ENCODE peak calls at places on chromosomes 11 and 22, in ten cellular contexts. One of them, this sample, is unnamed.

GRCh38 chr11:35111171-35112055 is 27.6 kb upstream of the CD44 start:
- DNase-seq in AG04450: peak; percentile 55
- DNase-seq in SJSA1: peak; percentile 36
- DNase-seq in dorsolateral prefrontal cortex: no peak
- DNase-seq in OCI-LY7: no peak
- DNase-seq in CD8-positive, alpha-beta T cell: no peak
- DNase-seq in neuronal stem cell: no peak
- DNase-seq in substantia nigra: no peak
- DNase-seq in mammary epithelial cell: peak; percentile 99
- DNase-seq in CD8-positive, alpha-beta memory T cell: no peak
- DNase-seq in this sample: no peak

GRCh38 chr11:93054881-93055280 is 85.4 kb downstream of the MTNR1B start:
- DNase-seq in AG04450: peak; percentile 91
- DNase-seq in substantia nigra: no peak
- DNase-seq in dorsolateral prefrontal cortex: no peak
- DNase-seq in mammary epithelial cell: peak; percentile 97
- DNase-seq in CD8-positive, alpha-beta T cell: no peak
- DNase-seq in neuronal stem cell: no peak
- DNase-seq in CD8-positive, alpha-beta memory T cell: no peak
- DNase-seq in OCI-LY7: no peak
- DNase-seq in SJSA1: peak; percentile 83
- DNase-seq in this sample: no peak

GRCh38 chr11:71301858-71302533 is 49.6 kb upstream of the SHANK2 start:
- DNase-seq in CD8-positive, alpha-beta T cell: no peak
- DNase-seq in neuronal stem cell: no peak
- DNase-seq in substantia nigra: no peak
- DNase-seq in AG04450: no peak
- DNase-seq in OCI-LY7: no peak
- DNase-seq in mammary epithelial cell: no peak
- DNase-seq in dorsolateral prefrontal cortex: no peak
- DNase-seq in SJSA1: no peak
- DNase-seq in CD8-positive, alpha-beta memory T cell: no peak
- DNase-seq in this sample: no peak

GRCh38 chr11:97683733-97684132 is 1293.9 kb downstream of the JRKL start:
- DNase-seq in neuronal stem cell: no peak
- DNase-seq in OCI-LY7: no peak
- DNase-seq in CD8-positive, alpha-beta memory T cell: no peak
- DNase-seq in mammary epithelial cell: peak; percentile 56
- DNase-seq in CD8-positive, alpha-beta T cell: no peak
- DNase-seq in dorsolateral prefrontal cortex: no peak
- DNase-seq in AG04450: no peak
- DNase-seq in SJSA1: no peak
- DNase-seq in substantia nigra: no peak
- DNase-seq in this sample: no peak

GRCh38 chr11:6404341-6405038 is 14.2 kb downstream of the SMPD1 start:
- DNase-seq in CD8-positive, alpha-beta T cell: peak; percentile 28
- DNase-seq in dorsolateral prefrontal cortex: peak; percentile 71
- DNase-seq in neuronal stem cell: no peak
- DNase-seq in CD8-positive, alpha-beta memory T cell: peak; percentile 71
- DNase-seq in OCI-LY7: no peak
- DNase-seq in SJSA1: no peak
- DNase-seq in substantia nigra: peak; percentile 41
- DNase-seq in AG04450: no peak
- DNase-seq in mammary epithelial cell: no peak
- DNase-seq in this sample: peak; percentile 38

GRCh38 chr11:94675788-94676187 is 92.4 kb upstream of the AMOTL1 start:
- DNase-seq in CD8-positive, alpha-beta memory T cell: no peak
- DNase-seq in AG04450: no peak
- DNase-seq in OCI-LY7: no peak
- DNase-seq in CD8-positive, alpha-beta T cell: no peak
- DNase-seq in substantia nigra: no peak
- DNase-seq in neuronal stem cell: no peak
- DNase-seq in dorsolateral prefrontal cortex: no peak
- DNase-seq in mammary epithelial cell: peak; percentile 17
- DNase-seq in SJSA1: no peak
- DNase-seq in this sample: no peak

GRCh38 chr22:46592390-46592872 is 27.8 kb upstream of the GRAMD4 start:
- DNase-seq in neuronal stem cell: no peak
- DNase-seq in mammary epithelial cell: peak; percentile 67
- DNase-seq in SJSA1: peak; percentile 63
- DNase-seq in dorsolateral prefrontal cortex: no peak
- DNase-seq in CD8-positive, alpha-beta T cell: peak; percentile 36
- DNase-seq in AG04450: peak; percentile 13
- DNase-seq in OCI-LY7: peak; percentile 82
- DNase-seq in CD8-positive, alpha-beta memory T cell: peak; percentile 49
- DNase-seq in substantia nigra: no peak
- DNase-seq in this sample: peak; percentile 72

GRCh38 chr11:94583885-94584500 is 16.8 kb downstream of the PIWIL4 start:
- DNase-seq in OCI-LY7: no peak
- DNase-seq in CD8-positive, alpha-beta memory T cell: no peak
- DNase-seq in neuronal stem cell: no peak
- DNase-seq in dorsolateral prefrontal cortex: no peak
- DNase-seq in substantia nigra: no peak
- DNase-seq in SJSA1: no peak
- DNase-seq in CD8-positive, alpha-beta T cell: no peak
- DNase-seq in mammary epithelial cell: peak; percentile 56
- DNase-seq in AG04450: no peak
- DNase-seq in this sample: no peak

DNA sequence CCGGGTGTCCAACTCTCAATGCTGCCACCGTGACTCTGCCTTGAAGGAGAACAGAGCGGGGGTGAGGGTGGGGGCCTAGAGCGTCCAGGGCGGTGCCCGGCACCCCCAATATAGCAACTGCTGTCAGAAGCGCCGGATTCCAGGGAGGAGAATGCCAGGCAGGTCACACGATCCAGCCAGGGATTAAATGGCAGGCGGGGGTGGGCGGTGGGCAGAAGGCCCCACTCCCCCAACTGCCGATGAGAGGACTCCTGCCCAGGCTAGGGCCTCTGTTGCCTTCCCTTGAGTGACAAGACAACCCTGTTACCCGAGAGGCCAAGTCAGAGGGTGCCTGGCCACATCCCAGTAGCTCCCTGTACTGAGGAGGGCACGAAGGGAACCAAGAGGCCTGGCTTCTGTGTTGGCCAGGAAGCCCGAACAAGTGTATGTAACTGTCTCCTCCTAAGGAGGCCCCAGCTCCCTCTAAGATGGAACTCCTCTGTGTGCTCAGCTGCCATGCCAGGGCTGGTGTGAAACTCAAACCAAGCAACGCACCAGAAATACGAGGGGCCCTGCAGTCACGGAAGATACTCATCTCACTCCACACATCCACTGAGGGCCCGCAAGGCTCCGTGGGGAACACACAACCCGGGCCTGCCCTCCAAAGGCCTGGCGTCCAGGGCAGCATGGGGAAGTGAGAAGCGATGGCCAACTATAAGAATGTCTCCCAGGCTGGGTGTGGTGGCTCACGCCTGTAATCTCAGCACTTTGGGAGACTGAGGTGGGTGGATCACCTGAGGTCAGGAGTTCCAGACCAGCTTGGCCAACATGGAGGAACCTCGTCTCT is 3.0 kb downstream of the PACSIN3 start:
- DNase-seq in AG04450: no peak
- DNase-seq in CD8-positive, alpha-beta memory T cell: no peak
- DNase-seq in substantia nigra: no peak
- DNase-seq in CD8-positive, alpha-beta T cell: no peak
- DNase-seq in SJSA1: no peak
- DNase-seq in neuronal stem cell: no peak
- DNase-seq in OCI-LY7: no peak
- DNase-seq in dorsolateral prefrontal cortex: no peak
- DNase-seq in mammary epithelial cell: no peak
- DNase-seq in this sample: no peak
- H3K27ac ChIP-seq in AG04450: no peak overlapping the region
- H3K27ac ChIP-seq in CD8-positive, alpha-beta memory T cell: no peak overlapping the region
- H3K27ac ChIP-seq in substantia nigra: peak overlapping the region; percentile 98
- H3K27ac ChIP-seq in CD8-positive, alpha-beta T cell: no peak overlapping the region
- H3K27ac ChIP-seq in SJSA1: no peak overlapping the region
- H3K27ac ChIP-seq in neuronal stem cell: no peak overlapping the region
- H3K27ac ChIP-seq in OCI-LY7: no peak overlapping the region
- H3K27ac ChIP-seq in dorsolateral prefrontal cortex: no peak overlapping the region
- H3K27ac ChIP-seq in mammary epithelial cell: no peak overlapping the region
- H3K27ac ChIP-seq in this sample: no peak overlapping the region

GRCh38 chr11:114318361-114318760 is 22.2 kb downstream of the NNMT start:
- DNase-seq in neuronal stem cell: no peak
- DNase-seq in dorsolateral prefrontal cortex: no peak
- DNase-seq in AG04450: no peak
- DNase-seq in CD8-positive, alpha-beta memory T cell: no peak
- DNase-seq in mammary epithelial cell: no peak
- DNase-seq in substantia nigra: no peak
- DNase-seq in CD8-positive, alpha-beta T cell: no peak
- DNase-seq in SJSA1: no peak
- DNase-seq in OCI-LY7: no peak
- DNase-seq in this sample: no peak

GRCh38 chr11:114319716-114320328 is 23.6 kb downstream of the NNMT start:
- DNase-seq in OCI-LY7: no peak
- DNase-seq in mammary epithelial cell: no peak
- DNase-seq in SJSA1: no peak
- DNase-seq in neuronal stem cell: no peak
- DNase-seq in substantia nigra: no peak
- DNase-seq in dorsolateral prefrontal cortex: no peak
- DNase-seq in CD8-positive, alpha-beta T cell: no peak
- DNase-seq in AG04450: no peak
- DNase-seq in CD8-positive, alpha-beta memory T cell: peak; percentile 3
- DNase-seq in this sample: no peak

GRCh38 chr11:114317738-114318137 is 21.5 kb downstream of the NNMT start:
- DNase-seq in mammary epithelial cell: no peak
- DNase-seq in dorsolateral prefrontal cortex: no peak
- DNase-seq in CD8-positive, alpha-beta T cell: no peak
- DNase-seq in AG04450: peak; percentile 24
- DNase-seq in OCI-LY7: peak; percentile 16
- DNase-seq in substantia nigra: no peak
- DNase-seq in SJSA1: no peak
- DNase-seq in CD8-positive, alpha-beta memory T cell: no peak
- DNase-seq in neuronal stem cell: peak; percentile 51
- DNase-seq in this sample: no peak

GRCh38 chr11:114322934-114323333 is 26.7 kb downstream of the NNMT start:
- DNase-seq in SJSA1: no peak
- DNase-seq in mammary epithelial cell: no peak
- DNase-seq in dorsolateral prefrontal cortex: no peak
- DNase-seq in CD8-positive, alpha-beta memory T cell: no peak
- DNase-seq in OCI-LY7: no peak
- DNase-seq in substantia nigra: no peak
- DNase-seq in neuronal stem cell: no peak
- DNase-seq in AG04450: no peak
- DNase-seq in CD8-positive, alpha-beta T cell: no peak
- DNase-seq in this sample: no peak

DNA sequence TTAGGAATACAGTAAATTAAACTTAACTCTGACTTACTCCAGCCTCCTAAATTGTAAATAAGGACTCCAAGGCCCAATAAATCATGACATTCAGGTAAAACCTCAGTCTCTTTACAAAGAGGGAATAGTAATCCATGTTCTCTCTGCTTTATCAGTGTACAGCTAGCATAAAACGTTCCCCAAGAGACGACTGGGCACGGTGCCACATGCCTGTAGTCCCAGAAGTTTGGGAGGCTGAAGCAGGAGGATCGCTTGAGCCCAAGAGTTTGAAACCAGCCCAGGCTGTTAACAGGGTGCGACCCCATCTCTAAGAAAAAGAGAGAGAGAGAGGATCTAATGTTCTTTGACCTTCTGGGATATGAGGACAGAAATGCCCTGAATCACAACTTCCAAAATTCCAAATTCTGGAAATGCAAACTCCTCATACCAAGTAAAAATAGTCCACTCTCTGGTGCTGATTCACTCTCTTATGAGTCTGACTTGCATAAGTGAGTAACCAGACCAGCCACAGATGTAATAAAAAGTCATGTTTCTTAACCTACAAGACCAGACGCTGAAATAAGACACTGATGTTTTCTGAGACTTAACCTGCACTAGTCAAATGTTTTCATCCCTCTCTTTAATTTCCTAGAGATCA is 25.5 kb downstream of the NNMT start:
- DNase-seq in OCI-LY7: no peak
- DNase-seq in AG04450: peak; percentile 61
- DNase-seq in SJSA1: no peak
- DNase-seq in substantia nigra: no peak
- DNase-seq in neuronal stem cell: no peak
- DNase-seq in CD8-positive, alpha-beta T cell: no peak
- DNase-seq in dorsolateral prefrontal cortex: no peak
- DNase-seq in CD8-positive, alpha-beta memory T cell: no peak
- DNase-seq in mammary epithelial cell: peak; percentile 76
- DNase-seq in this sample: no peak
- H3K27ac ChIP-seq in OCI-LY7: no peak overlapping the region
- H3K27ac ChIP-seq in AG04450: peak overlapping the region; percentile 79
- H3K27ac ChIP-seq in SJSA1: no peak overlapping the region
- H3K27ac ChIP-seq in substantia nigra: no peak overlapping the region
- H3K27ac ChIP-seq in neuronal stem cell: no peak overlapping the region
- H3K27ac ChIP-seq in CD8-positive, alpha-beta T cell: no peak overlapping the region
- H3K27ac ChIP-seq in dorsolateral prefrontal cortex: no peak overlapping the region
- H3K27ac ChIP-seq in CD8-positive, alpha-beta memory T cell: no peak overlapping the region
- H3K27ac ChIP-seq in mammary epithelial cell: no peak overlapping the region
- H3K27ac ChIP-seq in this sample: no peak overlapping the region

DNA sequence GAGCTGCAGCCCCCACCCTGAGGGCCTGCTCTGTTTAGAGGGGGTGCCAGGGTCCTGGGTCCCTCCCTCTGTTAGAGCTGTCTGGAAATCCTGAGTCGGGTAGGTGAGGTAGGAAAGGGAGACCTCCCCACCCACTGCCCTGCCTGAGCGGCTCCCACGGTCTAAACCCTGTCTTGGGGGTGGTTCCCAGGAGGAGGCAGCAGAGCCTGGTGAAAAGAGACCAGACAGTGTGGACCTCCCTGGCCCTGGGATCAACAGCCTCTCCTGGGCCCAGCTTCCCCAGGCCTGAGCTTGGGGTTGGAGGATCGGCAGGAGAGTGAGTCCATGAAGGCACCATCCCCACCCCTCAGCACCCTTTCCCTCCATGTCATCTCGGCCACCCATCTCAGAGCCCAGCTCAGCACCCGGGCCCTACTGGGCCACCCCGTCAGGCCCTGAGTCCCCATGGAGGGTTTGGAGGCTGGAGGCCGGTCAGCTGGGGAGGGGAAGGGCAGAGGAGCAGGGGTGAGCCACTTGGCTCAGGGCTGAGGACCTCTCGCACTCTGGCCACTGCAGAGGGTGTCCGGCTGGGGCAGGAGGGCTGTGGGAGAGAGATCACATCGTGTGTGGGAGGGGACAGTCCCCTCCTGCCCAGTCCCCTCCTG is 37.2 kb downstream of the RTN4R start:
- DNase-seq in AG04450: no peak
- DNase-seq in CD8-positive, alpha-beta T cell: no peak
- DNase-seq in mammary epithelial cell: no peak
- DNase-seq in substantia nigra: no peak
- DNase-seq in OCI-LY7: no peak
- DNase-seq in neuronal stem cell: no peak
- DNase-seq in dorsolateral prefrontal cortex: no peak
- DNase-seq in SJSA1: no peak
- DNase-seq in CD8-positive, alpha-beta memory T cell: no peak
- DNase-seq in this sample: no peak
- H3K27ac ChIP-seq in AG04450: no peak overlapping the region
- H3K27ac ChIP-seq in CD8-positive, alpha-beta T cell: no peak overlapping the region
- H3K27ac ChIP-seq in mammary epithelial cell: no peak overlapping the region
- H3K27ac ChIP-seq in substantia nigra: no peak overlapping the region
- H3K27ac ChIP-seq in OCI-LY7: no peak overlapping the region
- H3K27ac ChIP-seq in neuronal stem cell: no peak overlapping the region
- H3K27ac ChIP-seq in dorsolateral prefrontal cortex: no peak overlapping the region
- H3K27ac ChIP-seq in SJSA1: no peak overlapping the region
- H3K27ac ChIP-seq in CD8-positive, alpha-beta memory T cell: no peak overlapping the region
- H3K27ac ChIP-seq in this sample: no peak overlapping the region

GRCh38 chr11:125211191-125211953 is 46.8 kb downstream of the PKNOX2 start:
- DNase-seq in substantia nigra: no peak
- DNase-seq in dorsolateral prefrontal cortex: no peak
- DNase-seq in mammary epithelial cell: no peak
- DNase-seq in neuronal stem cell: no peak
- DNase-seq in OCI-LY7: no peak
- DNase-seq in CD8-positive, alpha-beta T cell: no peak
- DNase-seq in CD8-positive, alpha-beta memory T cell: no peak
- DNase-seq in AG04450: no peak
- DNase-seq in SJSA1: no peak
- DNase-seq in this sample: no peak

GRCh38 chr11:125218336-125218735 is 53.8 kb downstream of the PKNOX2 start:
- DNase-seq in CD8-positive, alpha-beta memory T cell: no peak
- DNase-seq in mammary epithelial cell: no peak
- DNase-seq in dorsolateral prefrontal cortex: no peak
- DNase-seq in OCI-LY7: no peak
- DNase-seq in AG04450: no peak
- DNase-seq in CD8-positive, alpha-beta T cell: no peak
- DNase-seq in substantia nigra: no peak
- DNase-seq in SJSA1: no peak
- DNase-seq in neuronal stem cell: no peak
- DNase-seq in this sample: no peak

GRCh38 chr11:125215951-125216350 is 51.4 kb downstream of the PKNOX2 start:
- DNase-seq in AG04450: no peak
- DNase-seq in SJSA1: no peak
- DNase-seq in CD8-positive, alpha-beta memory T cell: no peak
- DNase-seq in mammary epithelial cell: no peak
- DNase-seq in OCI-LY7: no peak
- DNase-seq in neuronal stem cell: no peak
- DNase-seq in CD8-positive, alpha-beta T cell: no peak
- DNase-seq in dorsolateral prefrontal cortex: no peak
- DNase-seq in substantia nigra: no peak
- DNase-seq in this sample: no peak

GRCh38 chr11:125214466-125215204 is 50.1 kb downstream of the PKNOX2 start:
- DNase-seq in SJSA1: no peak
- DNase-seq in CD8-positive, alpha-beta memory T cell: no peak
- DNase-seq in OCI-LY7: no peak
- DNase-seq in dorsolateral prefrontal cortex: no peak
- DNase-seq in substantia nigra: no peak
- DNase-seq in mammary epithelial cell: no peak
- DNase-seq in CD8-positive, alpha-beta T cell: no peak
- DNase-seq in AG04450: no peak
- DNase-seq in neuronal stem cell: peak; percentile 51
- DNase-seq in this sample: no peak

GRCh38 chr11:125215205-125215565 is 50.6 kb downstream of the PKNOX2 start:
- DNase-seq in dorsolateral prefrontal cortex: no peak
- DNase-seq in mammary epithelial cell: no peak
- DNase-seq in OCI-LY7: no peak
- DNase-seq in CD8-positive, alpha-beta T cell: no peak
- DNase-seq in CD8-positive, alpha-beta memory T cell: no peak
- DNase-seq in neuronal stem cell: no peak
- DNase-seq in AG04450: no peak
- DNase-seq in SJSA1: no peak
- DNase-seq in substantia nigra: no peak
- DNase-seq in this sample: no peak
- H3K27ac ChIP-seq in dorsolateral prefrontal cortex: no peak overlapping the region
- H3K27ac ChIP-seq in mammary epithelial cell: no peak overlapping the region
- H3K27ac ChIP-seq in OCI-LY7: no peak overlapping the region
- H3K27ac ChIP-seq in CD8-positive, alpha-beta T cell: no peak overlapping the region
- H3K27ac ChIP-seq in CD8-positive, alpha-beta memory T cell: no peak overlapping the region
- H3K27ac ChIP-seq in neuronal stem cell: peak overlapping the region; percentile 47
- H3K27ac ChIP-seq in AG04450: no peak overlapping the region
- H3K27ac ChIP-seq in SJSA1: no peak overlapping the region
- H3K27ac ChIP-seq in substantia nigra: no peak overlapping the region
- H3K27ac ChIP-seq in this sample: no peak overlapping the region

This sample was measured in caudate nucleus.